ENCODE peak calls at places on chromosomes 6 and 20, in four cellular contexts. F is sigmoid colon; J is effector CD8-positive, alpha-beta T cell; X is HS-27A. R is an unnamed sample.

GRCh38 chr6:40347571-40348011 is 239.6 kb downstream of the LRFN2 start:
- DNase-seq in F (peak), J (no peak), X (no peak), R (no peak)

GRCh38 chr6:10977231-10977968 is 66.7 kb downstream of the ELOVL2 start:
- DNase-seq in F (no peak), J (no peak), X (no peak), R (no peak)

GRCh38 chr20:1998193-1998520 is 4.3 kb upstream of the PDYN start:
- DNase-seq in F (no peak), J (no peak), X (no peak), R (no peak)

GRCh38 chr6:89501239-89501638 is 68.3 kb downstream of the ANKRD6 start:
- DNase-seq in F (no peak), J (no peak), X (no peak), R (no peak)

GRCh38 chr20:21514553-21515251 is 838 bp upstream of the NKX2-2 start:
- DNase-seq in F (no peak), J (no peak), X (no peak), R (no peak)

GRCh38 chr6:169445661-169446581 is 192.3 kb upstream of the THBS2 start:
- DNase-seq in F (no peak), J (no peak), X (no peak), R (peak)

GRCh38 chr6:151091571-151091970 is 148.2 kb upstream of the AKAP12 start:
- DNase-seq in F (no peak), J (no peak), X (no peak), R (no peak)

GRCh38 chr20:17504326-17504897 is 26.8 kb downstream of the BFSP1 start:
- DNase-seq in F (peak), J (no peak), X (no peak), R (no peak)

GRCh38 chr6:39493174-39493573 is 170.7 kb upstream of the KCNK16 start:
- DNase-seq in F (no peak), J (no peak), X (no peak), R (no peak)

GRCh38 chr6:116386581-116387299 is 16.0 kb downstream of the DSE start:
- DNase-seq in F (no peak), J (no peak), X (no peak), R (no peak)

GRCh38 chr6:97437087-97437486 is 154.1 kb upstream of the MMS22L start:
- DNase-seq in F (no peak), J (no peak), X (no peak), R (no peak)

GRCh38 chr6:157681041-157681650 is 141.9 kb upstream of the SNX9 start:
- DNase-seq in F (no peak), J (no peak), X (no peak), R (peak)

GRCh38 chr6:165832471-165832836 is 169.4 kb upstream of the PDE10A start:
- DNase-seq in F (no peak), J (no peak), X (no peak), R (no peak)

GRCh38 chr6:5090603-5091002 is 5.5 kb downstream of the PPP1R3G start:
- DNase-seq in F (no peak), J (no peak), X (no peak), R (no peak)

GRCh38 chr6:1067346-1067745 is 244.6 kb upstream of the FOXQ1 start:
- DNase-seq in F (no peak), J (no peak), X (no peak), R (no peak)

GRCh38 chr6:72709436-72709835 is 87.6 kb downstream of the KCNQ5 start:
- DNase-seq in F (no peak), J (no peak), X (no peak), R (no peak)

GRCh38 chr20:58921564-58921963 is 59.5 kb upstream of the NELFCD start:
- DNase-seq in F (no peak), J (no peak), X (no peak), R (no peak)

GRCh38 chr6:53171605-53172467 is 23.2 kb upstream of the GCM1 start:
- DNase-seq in F (peak), J (peak), X (no peak), R (peak)

GRCh38 chr6:1094306-1094705 is 217.6 kb upstream of the FOXQ1 start:
- DNase-seq in F (no peak), J (no peak), X (peak), R (no peak)

GRCh38 chr6:18413320-18413830 is 26.2 kb downstream of the RNF144B start:
- DNase-seq in F (no peak), J (no peak), X (no peak), R (no peak)

GRCh38 chr6:21479140-21479539 is 114.4 kb upstream of the SOX4 start:
- DNase-seq in F (no peak), J (no peak), X (no peak), R (peak)

GRCh38 chr6:44672086-44672485 is 284.6 kb downstream of the CDC5L start:
- DNase-seq in F (no peak), J (no peak), X (no peak), R (no peak)

GRCh38 chr6:138013949-138014348 is 93.3 kb downstream of the PERP start:
- DNase-seq in F (no peak), J (no peak), X (no peak), R (no peak)

GRCh38 chr6:141677598-141678211 is 455.0 kb upstream of the GJE1 start:
- DNase-seq in F (no peak), J (no peak), X (peak), R (no peak)

GRCh38 chr20:17938889-17939619 is 29.5 kb downstream of the SNX5 start:
- DNase-seq in F (peak), J (peak), X (no peak), R (peak)

GRCh38 chr6:2855061-2855519 is 13.4 kb upstream of the SERPINB1 start:
- DNase-seq in F (no peak), J (no peak), X (no peak), R (no peak)

GRCh38 chr6:136962661-136963060 is 40.6 kb downstream of the SLC35D3 start:
- DNase-seq in F (no peak), J (no peak), X (no peak), R (peak)

GRCh38 chr6:72699142-72699541 is 77.3 kb downstream of the KCNQ5 start:
- DNase-seq in F (no peak), J (no peak), X (no peak), R (no peak)

GRCh38 chr20:22503577-22503976 is 80.8 kb downstream of the FOXA2 start:
- DNase-seq in F (no peak), J (no peak), X (no peak), R (no peak)